ENCODE peak calls at places on chromosomes 6 and 20, in four cellular contexts. U is H9, W is IMR-90, Z is neuronal stem cell. T is an unnamed sample.

GRCh38 chr6:38346291-38347079 is 293.2 kb downstream of the BTBD9 start:
- DNase-seq in Z (no peak), W (peak; percentile 90), U (no peak), T (peak; percentile 86)

GRCh38 chr20:5928831-5929715 is 21.3 kb downstream of the TRMT6 start:
- DNase-seq in W (no peak), U (no peak), Z (no peak), T (no peak)

GRCh38 chr6:87155920-87156600 is 695 bp downstream of the ZNF292 start:
- DNase-seq in Z (peak; percentile 85), U (peak; percentile 71), W (peak; percentile 46), T (peak; percentile 88)

GRCh38 chr20:53741726-53742028 is 148.0 kb upstream of the ZNF217 start:
- DNase-seq in U (no peak), Z (no peak), W (no peak), T (no peak)

GRCh38 chr20:41348430-41349172 is 8.0 kb downstream of the LPIN3 start:
- DNase-seq in Z (no peak), U (no peak), W (no peak), T (no peak)

GRCh38 chr6:3812596-3812995 is 36.6 kb upstream of the FAM50B start:
- DNase-seq in W (no peak), U (no peak), Z (no peak), T (no peak)

GRCh38 chr6:11968241-11968806 is 43.8 kb upstream of the HIVEP1 start:
- DNase-seq in W (no peak), Z (no peak), U (no peak), T (peak; percentile 30)

GRCh38 chr6:99458319-99458718 is 33.2 kb upstream of the PNISR start:
- DNase-seq in Z (no peak), U (peak; percentile 27), W (peak; percentile 44), T (peak; percentile 58)

GRCh38 chr6:97068211-97068610 is 143.7 kb downstream of the KLHL32 start:
- DNase-seq in Z (peak; percentile 11), W (peak; percentile 49), U (no peak), T (no peak)

GRCh38 chr6:106070626-106071025 is 15.5 kb upstream of the PRDM1 start:
- DNase-seq in U (no peak), W (no peak), Z (no peak), T (no peak)

GRCh38 chr6:2149370-2150006 is 95.9 kb downstream of the GMDS start:
- DNase-seq in W (no peak), Z (no peak), U (no peak), T (no peak)

GRCh38 chr20:3758566-3758965 is 9.0 kb downstream of the ADISSP start:
- DNase-seq in Z (no peak), U (no peak), W (no peak), T (no peak)

GRCh38 chr6:128569737-128570438 is 49.5 kb upstream of the PTPRK start:
- DNase-seq in U (no peak), W (peak; percentile 75), Z (peak; percentile 12), T (peak; percentile 78)

GRCh38 chr6:40713002-40713719 is 126.0 kb upstream of the LRFN2 start:
- DNase-seq in W (no peak), U (no peak), Z (no peak), T (peak; percentile 47)

GRCh38 chr6:47405273-47405672 is 72.3 kb upstream of the CD2AP start:
- DNase-seq in W (no peak), U (no peak), Z (no peak), T (no peak)

GRCh38 chr6:45880139-45880538 is 135.5 kb downstream of the CLIC5 start:
- DNase-seq in W (no peak), Z (no peak), U (no peak), T (peak; percentile 77)

GRCh38 chr6:131950767-131951575 is at the start of gene CCN2:
- DNase-seq in Z (peak; percentile 96), W (peak; percentile 100), U (peak; percentile 97), T (peak; percentile 99)

GRCh38 chr6:111689946-111690345 is 84.3 kb upstream of the TRAF3IP2 start:
- DNase-seq in U (no peak), W (no peak), Z (no peak), T (no peak)

GRCh38 chr6:165573671-165574070 is 89.4 kb downstream of the PDE10A start:
- DNase-seq in Z (no peak), W (peak; percentile 92), U (no peak), T (peak; percentile 96)

GRCh38 chr6:28541996-28542395 is 16.3 kb downstream of the GPX5 start:
- DNase-seq in U (no peak), Z (no peak), W (no peak), T (no peak)

GRCh38 chr20:49999329-49999728 is 16.5 kb downstream of the SNAI1 start:
- DNase-seq in Z (no peak), U (no peak), W (no peak), T (no peak)

GRCh38 chr6:144145546-144145945 is 4.8 kb upstream of the STX11 start:
- DNase-seq in U (no peak), W (peak; percentile 35), Z (no peak), T (no peak)

GRCh38 chr6:15691250-15691869 is 28.5 kb upstream of the DTNBP1 start:
- DNase-seq in U (peak; percentile 89), Z (peak; percentile 77), W (peak; percentile 87), T (peak; percentile 92)

GRCh38 chr6:85459224-85459901 is 9.5 kb downstream of the NT5E start:
- DNase-seq in W (peak; percentile 82), U (no peak), Z (no peak), T (no peak)

GRCh38 chr6:5981274-5982026 is 25.3 kb downstream of the NRN1 start:
- DNase-seq in W (peak; percentile 9), U (no peak), Z (no peak), T (no peak)

GRCh38 chr20:41617059-41617921 is 887 bp downstream of the CHD6 start:
- DNase-seq in U (peak; percentile 32), W (peak; percentile 32), Z (peak; percentile 30), T (peak; percentile 45)

GRCh38 chr6:39128106-39128505 is 13.1 kb upstream of the SAYSD1 start:
- DNase-seq in W (no peak), Z (no peak), U (no peak), T (no peak)

GRCh38 chr6:85580104-85580877 is 13.4 kb downstream of the SNX14 start:
- DNase-seq in W (peak; percentile 18), U (no peak), Z (no peak), T (peak; percentile 18)

GRCh38 chr20:58716476-58717277 is 24.1 kb downstream of the NPEPL1 start:
- DNase-seq in W (no peak), Z (peak; percentile 50), U (peak; percentile 29), T (no peak)

GRCh38 chr6:147507162-147508072 is 1.1 kb upstream of the SAMD5 start:
- DNase-seq in W (no peak), U (peak; percentile 43), Z (peak; percentile 30), T (peak; percentile 30)

GRCh38 chr6:36724514-36725385 is 27.1 kb downstream of the RAB44 start:
- DNase-seq in Z (no peak), U (peak; percentile 78), W (peak; percentile 65), T (peak; percentile 85)

GRCh38 chr20:24938498-24938897 is 10.6 kb upstream of the CST7 start:
- DNase-seq in Z (no peak), U (no peak), W (no peak), T (no peak)

GRCh38 chr6:13709698-13710551 is 1.7 kb downstream of the RANBP9 start:
- DNase-seq in Z (no peak), W (peak; percentile 79), U (no peak), T (peak; percentile 52)

GRCh38 chr6:6058054-6058444 is 51.3 kb upstream of the NRN1 start:
- DNase-seq in Z (no peak), W (no peak), U (no peak), T (no peak)

DNA sequence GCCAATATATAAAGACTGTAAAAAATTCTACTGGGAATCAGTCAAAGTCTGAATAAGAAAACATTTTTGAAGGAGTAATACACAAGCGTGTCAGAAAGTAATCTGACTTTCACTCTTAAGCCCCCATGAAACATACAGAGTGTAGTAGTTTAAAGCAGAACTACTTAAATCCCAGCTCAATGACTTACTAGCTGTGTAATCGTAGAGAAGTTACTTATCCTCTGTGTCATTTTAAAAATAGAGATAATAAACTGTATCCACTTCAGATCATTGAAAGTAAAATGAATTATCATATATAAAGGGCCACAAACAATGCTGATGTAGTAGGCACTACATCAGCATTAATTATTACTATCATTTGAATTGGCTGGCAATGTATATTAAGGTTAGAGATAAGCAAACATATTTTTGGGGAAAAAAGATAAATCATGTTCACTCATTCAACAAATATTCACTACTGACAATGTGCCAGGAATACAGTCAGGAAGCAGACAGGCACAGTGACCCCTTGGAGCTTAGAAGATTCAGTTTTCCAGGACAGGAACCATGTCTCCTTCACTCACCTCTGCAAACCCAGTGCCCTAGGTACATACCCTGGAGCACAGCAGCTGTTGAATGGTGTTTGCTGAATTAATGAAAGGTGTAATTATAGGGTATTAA is 14.4 kb downstream of the REPS1 start:
- DNase-seq in U (no peak), W (peak; percentile 67), Z (no peak), T (no peak)
- H3K27ac ChIP-seq in U (no peak overlapping the region), W (no peak overlapping the region), Z (no peak overlapping the region), T (no peak overlapping the region)

DNA sequence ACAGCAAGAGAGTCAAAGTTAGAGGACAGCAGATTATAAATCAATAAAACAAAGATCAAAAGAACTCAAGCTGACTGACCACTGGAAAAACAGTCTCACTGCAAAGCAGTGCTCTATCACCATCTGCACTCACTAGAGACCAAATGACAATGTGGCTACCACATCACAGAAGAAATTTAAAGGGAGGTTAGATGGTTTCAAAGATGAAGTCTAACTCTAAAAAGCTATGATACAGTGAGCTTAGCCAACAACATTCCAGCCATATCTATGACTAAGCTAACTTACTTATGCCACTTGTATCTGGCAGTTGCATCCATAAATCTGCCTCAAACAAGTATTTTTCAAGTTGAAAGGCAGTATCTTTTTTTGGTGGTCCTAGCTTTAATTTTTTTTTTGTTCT is 68.6 kb downstream of the ARHGAP18 start:
- DNase-seq in U (no peak), W (peak; percentile 64), Z (no peak), T (no peak)
- H3K23ac ChIP-seq in U (no peak overlapping the region), W (no peak overlapping the region), Z (no peak overlapping the region), T (no peak overlapping the region)

DNA sequence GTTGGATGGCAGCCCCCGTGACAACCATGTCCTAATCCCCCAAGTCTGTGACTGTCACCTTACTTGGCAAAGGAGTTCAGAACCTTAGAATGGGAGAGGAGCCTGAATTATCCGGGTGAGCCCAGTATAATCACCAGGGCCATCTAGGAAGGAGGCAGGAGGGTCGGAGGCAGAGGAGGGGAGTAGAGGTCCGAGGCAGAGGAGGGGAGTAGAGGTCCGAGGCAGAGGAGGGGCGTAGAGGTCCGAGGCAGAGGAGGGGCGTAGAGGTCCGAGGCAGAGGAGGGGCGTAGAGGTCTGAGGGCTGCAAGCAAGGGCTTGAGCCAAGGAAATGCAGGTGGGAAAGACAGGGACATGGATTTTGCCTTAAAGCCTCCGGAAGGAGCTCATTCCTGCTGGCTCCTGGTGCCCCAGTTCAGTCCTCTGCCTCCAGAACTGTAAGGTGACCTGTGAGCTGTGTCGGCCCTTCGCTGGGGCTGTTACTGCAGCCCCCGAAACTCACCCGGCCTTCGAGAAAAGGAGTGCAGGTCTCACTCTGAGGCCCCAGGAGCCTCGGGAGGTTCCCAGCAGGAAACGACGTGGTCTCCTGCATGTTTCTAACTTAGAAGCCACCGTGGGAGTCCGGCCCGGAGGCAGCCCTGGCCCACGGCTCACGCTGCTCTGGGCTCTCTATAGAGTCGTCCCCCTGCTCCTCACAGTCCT is 20.0 kb upstream of the SLCO4A1 start:
- DNase-seq in W (no peak), Z (no peak), U (no peak), T (no peak)
- H2BK120ac ChIP-seq in W (no peak overlapping the region), Z (no peak overlapping the region), U (no peak overlapping the region), T (no peak overlapping the region)

GRCh38 chr20:37334450-37334849 is 11.5 kb upstream of the SRC start:
- DNase-seq in U (no peak), W (no peak), Z (no peak), T (no peak)

GRCh38 chr20:37339208-37339607 is 6.7 kb upstream of the SRC start:
- DNase-seq in Z (no peak), U (no peak), W (no peak), T (peak; percentile 49)

GRCh38 chr20:37337208-37337955 is 8.6 kb upstream of the SRC start:
- DNase-seq in W (no peak), Z (no peak), U (peak; percentile 29), T (no peak)

GRCh38 chr20:37335642-37336368 is 10.1 kb upstream of the SRC start:
- DNase-seq in U (no peak), Z (no peak), W (peak; percentile 34), T (no peak)

GRCh38 chr20:37336369-37337207 is 9.4 kb upstream of the SRC start:
- DNase-seq in U (peak; percentile 72), W (peak; percentile 20), Z (no peak), T (no peak)
- H3K27ac ChIP-seq in U (no peak overlapping the region), W (no peak overlapping the region), Z (no peak overlapping the region), T (no peak overlapping the region)

T was measured in mesendoderm.